ENCODE peak calls at places on chromosome X, in five cellular contexts. I, Z, V, Y and M are unnamed samples.
A peak's percentile ranks its signal among the peaks of the same experiment; 100 is the strongest.

GRCh38 chrX:131199086-131199485 is 90.0 kb downstream of the IGSF1 start:
- DNase-seq in I (no peak), Z (no peak), V (no peak), Y (no peak), M (no peak)

GRCh38 chrX:103629295-103630170 is 758 bp downstream of the TCEAL1 start:
- DNase-seq in I (peak; percentile 72), Z (peak; percentile 37), V (peak; percentile 33), Y (peak; percentile 73), M (peak; percentile 84)

GRCh38 chrX:10749113-10749512 is 128.7 kb upstream of the MID1 start:
- DNase-seq in I (no peak), Z (peak; percentile 73), V (no peak), Y (no peak), M (no peak)

GRCh38 chrX:1483843-1484637 is 31.3 kb upstream of the ASMTL start:
- DNase-seq in I (no peak), Z (no peak), V (no peak), Y (no peak), M (no peak)

GRCh38 chrX:128616933-128617332 is 564.7 kb upstream of the ACTRT1 start:
- DNase-seq in I (no peak), Z (no peak), V (no peak), Y (peak; percentile 55), M (no peak)

GRCh38 chrX:43706786-43707185 is 50.7 kb downstream of the MAOA start:
- DNase-seq in I (no peak), Z (no peak), V (no peak), Y (no peak), M (no peak)

GRCh38 chrX:106802063-106802387 is 448 bp upstream of the TBC1D8B start:
- DNase-seq in I (no peak), Z (no peak), V (no peak), Y (no peak), M (no peak)

GRCh38 chrX:100687128-100687527 is 43.1 kb downstream of the SRPX2 start:
- DNase-seq in I (peak; percentile 26), Z (no peak), V (no peak), Y (no peak), M (no peak)

GRCh38 chrX:47321978-47322377 is 48.4 kb upstream of the ZNF157 start:
- DNase-seq in I (no peak), Z (no peak), V (no peak), Y (no peak), M (no peak)

GRCh38 chrX:115894087-115894486 is 276.5 kb upstream of the AGTR2 start:
- DNase-seq in I (no peak), Z (peak; percentile 13), V (no peak), Y (peak; percentile 45), M (peak; percentile 49)

GRCh38 chrX:71225661-71226060 is 2.6 kb downstream of the GJB1 start:
- DNase-seq in I (no peak), Z (no peak), V (no peak), Y (no peak), M (no peak)

GRCh38 chrX:133215747-133216146 is 2.4 kb downstream of the TFDP3 start:
- DNase-seq in I (no peak), Z (peak; percentile 7), V (no peak), Y (peak; percentile 52), M (no peak)

GRCh38 chrX:74349387-74349786 is 45.4 kb downstream of the ZCCHC13 start:
- DNase-seq in I (no peak), Z (peak; percentile 59), V (no peak), Y (no peak), M (no peak)

GRCh38 chrX:74453178-74453577 is 31.9 kb downstream of the SLC16A2 start:
- DNase-seq in I (no peak), Z (no peak), V (no peak), Y (no peak), M (no peak)

GRCh38 chrX:49276671-49277519 is 7.3 kb downstream of the PPP1R3F start:
- DNase-seq in I (peak; percentile 8), Z (no peak), V (no peak), Y (no peak), M (no peak)

GRCh38 chrX:136778914-136779313 is 1.8 kb downstream of the ARHGEF6 start:
- DNase-seq in I (no peak), Z (no peak), V (no peak), Y (no peak), M (no peak)

GRCh38 chrX:136781180-136781797 is 557 bp upstream of the ARHGEF6 start:
- DNase-seq in I (no peak), Z (peak; percentile 3), V (no peak), Y (no peak), M (no peak)

GRCh38 chrX:136779346-136779781 is 1.4 kb downstream of the ARHGEF6 start:
- DNase-seq in I (no peak), Z (no peak), V (no peak), Y (no peak), M (no peak)

GRCh38 chrX:136780738-136781137 is at the start of gene ARHGEF6:
- DNase-seq in I (no peak), Z (no peak), V (no peak), Y (no peak), M (no peak)

DNA sequence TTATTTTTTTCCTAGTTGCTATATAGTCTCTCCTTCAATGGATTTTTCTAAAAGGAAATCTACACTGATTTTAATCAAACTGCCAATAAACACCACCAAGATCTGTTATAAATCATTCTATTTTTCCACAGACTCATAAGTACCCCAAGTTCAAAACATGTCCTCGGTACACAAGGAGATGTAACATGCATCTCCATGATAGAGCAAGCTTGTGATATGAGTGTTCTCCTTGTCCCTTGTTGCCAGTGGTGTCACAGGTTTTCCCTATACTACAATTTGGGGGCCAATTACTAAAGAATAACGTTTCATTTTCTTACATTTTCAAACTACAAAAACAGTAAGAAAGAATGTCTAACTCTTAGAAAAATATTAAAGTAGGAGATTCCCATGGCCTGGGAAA is 491 bp downstream of the ARHGEF6 start:
- DNase-seq in I (no peak), Z (no peak), V (no peak), Y (no peak), M (no peak)
- H3K27ac ChIP-seq in I (peak overlapping the region; percentile 79), Z (no peak overlapping the region), V (peak overlapping the region; percentile 26), Y (no peak overlapping the region), M (no peak overlapping the region)

GRCh38 chrX:27136325-27136724 is 326.8 kb downstream of the PPP4R3C start:
- DNase-seq in I (no peak), Z (no peak), V (no peak), Y (no peak), M (no peak)

DNA sequence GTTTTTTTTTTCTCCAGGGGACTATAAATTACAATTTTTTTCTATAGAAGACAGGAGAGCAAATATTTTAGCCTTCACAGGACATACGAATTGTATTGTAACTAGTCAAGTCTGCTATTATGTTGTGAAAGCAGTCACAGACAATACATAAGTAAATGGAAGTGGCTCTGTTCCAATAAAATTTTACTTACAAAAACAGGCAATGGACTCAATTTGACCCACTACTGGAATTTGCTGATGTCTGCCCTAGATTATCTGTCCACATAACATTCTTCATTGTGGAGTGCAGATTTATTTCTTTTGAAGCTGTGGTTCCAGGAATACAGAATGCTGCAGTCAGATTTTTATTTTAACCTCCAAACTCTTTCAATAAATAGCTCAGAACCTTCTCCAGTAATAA is 330.3 kb downstream of the PPP4R3C start:
- DNase-seq in I (no peak), Z (peak; percentile 2), V (no peak), Y (no peak), M (no peak)
- H3K27me3 ChIP-seq in I (no peaks in the 10 kb centered on the region), Z (no peaks in the 10 kb centered on the region), V (no peaks in the 10 kb centered on the region), Y (no peaks in the 10 kb centered on the region), M (no peaks in the 10 kb centered on the region)

GRCh38 chrX:65532016-65532415 is 2.6 kb downstream of the LAS1L start:
- DNase-seq in I (no peak), Z (no peak), V (no peak), Y (no peak), M (no peak)

GRCh38 chrX:65536291-65536690 is 1.7 kb upstream of the LAS1L start:
- DNase-seq in I (no peak), Z (no peak), V (no peak), Y (no peak), M (no peak)

GRCh38 chrX:65537229-65537628 is 2.6 kb upstream of the LAS1L start:
- DNase-seq in I (no peak), Z (no peak), V (no peak), Y (peak; percentile 3), M (no peak)

GRCh38 chrX:65528705-65529340 is 5.8 kb downstream of the LAS1L start:
- DNase-seq in I (peak; percentile 47), Z (peak; percentile 23), V (no peak), Y (peak; percentile 50), M (no peak)

DNA sequence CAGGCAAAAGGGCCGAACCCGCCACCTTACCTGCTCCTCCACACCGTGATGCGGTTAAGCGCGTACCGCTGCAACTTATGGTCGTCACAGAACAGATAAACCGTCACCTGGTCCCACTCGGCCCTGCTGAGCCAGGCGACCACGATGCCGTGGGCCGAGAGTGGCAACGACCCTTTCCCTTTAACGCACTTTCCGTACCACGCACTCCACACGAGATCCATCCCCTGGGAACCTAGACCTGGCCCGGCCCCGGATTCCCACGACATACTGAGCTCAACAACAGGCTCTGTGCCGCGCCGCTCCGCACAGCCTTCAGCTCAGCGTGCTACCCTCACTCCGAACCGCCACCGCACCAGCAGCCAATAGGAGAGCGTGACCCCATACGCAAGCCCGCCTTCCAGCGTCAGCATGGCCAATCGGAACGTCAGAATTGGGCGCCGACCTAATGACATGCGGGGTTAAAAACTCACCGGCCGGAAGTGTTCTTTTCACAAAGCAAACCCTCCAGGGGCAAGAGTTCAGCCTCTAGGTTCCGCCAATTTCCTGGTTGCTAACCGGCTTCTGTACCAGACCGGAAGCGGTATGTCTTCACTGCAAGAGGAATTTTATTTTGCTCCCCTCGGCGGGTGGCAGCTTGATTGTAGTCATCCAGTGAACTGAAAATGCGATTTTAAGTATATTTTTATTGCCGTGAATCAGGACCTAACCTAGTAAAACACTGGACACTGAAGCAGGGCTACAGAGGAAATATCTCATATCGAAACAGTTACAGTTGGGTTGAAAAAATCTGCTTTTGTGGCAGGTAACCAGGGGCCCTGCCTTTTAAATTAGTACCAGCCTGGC is at the start of gene LAS1L:
- DNase-seq in I (peak; percentile 91), Z (peak; percentile 91), V (peak; percentile 79), Y (peak; percentile 94), M (peak; percentile 91)
- H3K27ac ChIP-seq in I (peak within 1 kb of the TSS; percentile 42), Z (peak within 1 kb of the TSS; percentile 69), V (no peak within 1 kb of the TSS), Y (peak within 1 kb of the TSS; percentile 58), M (peak within 1 kb of the TSS; percentile 54)

GRCh38 chrX:139974496-139974895 is 9.2 kb upstream of the CXorf66 start:
- DNase-seq in I (no peak), Z (no peak), V (no peak), Y (no peak), M (no peak)
- H3K27me3 ChIP-seq in I (no peaks in the 10 kb centered on the region), Z (no peaks in the 10 kb centered on the region), V (no peaks in the 10 kb centered on the region), Y (no peaks in the 10 kb centered on the region), M (no peaks in the 10 kb centered on the region)